ENCODE peak calls at places on chromosome 21, in nine cellular contexts. I is ovary; W is GM03348; Y is T-helper 9 cell; J is GM13976; U is stimulated activated CD4-positive, alpha-beta T cell treated with anti-CD3 and anti-CD28 coated beads, TNF-alpha, amount 100 ng/mL, for 24 hours; N is activated T-cell treated with anti-CD3 and anti-CD28 coated beads, Interleukin-2, amount 50 U/mL, for 24 hours; H is HEK293T; L is cardiac fibroblast. Q is an unnamed sample.
A peak's percentile ranks its signal among the peaks of the same experiment; 100 is the strongest.

GRCh38 chr21:45290948-45291612 is 3.4 kb upstream of the POFUT2 start:
- DNase-seq in H (no peak), L (peak; percentile 57), W (peak; percentile 41), Y (no peak), J (no peak), I (peak; percentile 71), N (no peak), U (no peak), Q (peak; percentile 26)

GRCh38 chr21:30337644-30338170 is at the start of gene KRTAP27-1:
- DNase-seq in H (no peak), W (no peak), U (no peak), J (no peak), L (no peak), I (no peak), Y (no peak), N (no peak), Q (no peak)

GRCh38 chr21:36463991-36464390 is 15.9 kb downstream of the CLDN14 start:
- DNase-seq in Y (no peak), L (no peak), W (no peak), J (no peak), H (no peak), N (no peak), I (no peak), U (no peak), Q (no peak)

GRCh38 chr21:44299085-44299457 is 782 bp upstream of the PFKL start:
- DNase-seq in W (no peak), H (no peak), U (no peak), Y (no peak), I (no peak), J (peak; percentile 71), N (no peak), L (peak; percentile 25), Q (no peak)

GRCh38 chr21:46250146-46250725 is 21.7 kb upstream of the LSS start:
- DNase-seq in U (no peak), I (no peak), J (no peak), N (no peak), Y (no peak), L (peak; percentile 16), W (no peak), H (no peak), Q (no peak)

GRCh38 chr21:45934071-45934470 is 47.5 kb upstream of the COL6A1 start:
- DNase-seq in J (no peak), U (no peak), H (no peak), N (no peak), Y (no peak), I (no peak), L (no peak), W (no peak), Q (no peak)

GRCh38 chr21:26840912-26841311 is 4.3 kb downstream of the ADAMTS1 start:
- DNase-seq in U (no peak), W (peak; percentile 47), N (no peak), Y (no peak), H (no peak), L (peak; percentile 82), J (no peak), I (peak; percentile 78), Q (no peak)

GRCh38 chr21:46425566-46425965 is 33.1 kb upstream of the DIP2A start:
- DNase-seq in J (no peak), N (peak; percentile 56), Y (peak; percentile 9), W (no peak), L (no peak), U (no peak), H (no peak), I (no peak), Q (no peak)

GRCh38 chr21:26444646-26445045 is 128.4 kb downstream of the CYYR1 start:
- DNase-seq in L (no peak), W (no peak), Y (no peak), H (no peak), I (no peak), U (no peak), J (no peak), N (no peak), Q (no peak)

GRCh38 chr21:28674807-28675206 is 317.9 kb downstream of the LTN1 start:
- DNase-seq in J (no peak), Y (no peak), U (no peak), H (no peak), L (peak; percentile 9), W (no peak), I (no peak), N (no peak), Q (no peak)

GRCh38 chr21:45003331-45004058 is 63.7 kb downstream of the SLX9 start:
- DNase-seq in I (peak; percentile 10), J (no peak), Y (no peak), H (no peak), N (no peak), W (peak; percentile 38), L (no peak), U (no peak), Q (no peak)

GRCh38 chr21:35475006-35475405 is 425.9 kb upstream of the RUNX1 start:
- DNase-seq in Y (no peak), J (no peak), L (peak; percentile 60), N (no peak), I (no peak), U (no peak), H (no peak), W (peak; percentile 23), Q (no peak)

GRCh38 chr21:42403611-42404231 is at the start of gene UBASH3A:
- DNase-seq in J (no peak), L (no peak), W (no peak), I (no peak), U (no peak), Y (peak; percentile 34), H (no peak), N (peak; percentile 73), Q (no peak)

GRCh38 chr21:36747815-36748381 is 49.0 kb downstream of the SIM2 start:
- DNase-seq in N (peak; percentile 65), J (peak; percentile 80), L (peak; percentile 33), U (no peak), I (no peak), W (peak; percentile 91), H (no peak), Y (no peak), Q (peak; percentile 73)

GRCh38 chr21:38938343-38938742 is 132.6 kb downstream of the ETS2 start:
- DNase-seq in J (no peak), Y (no peak), W (peak; percentile 27), H (no peak), L (peak; percentile 52), I (no peak), N (no peak), U (no peak), Q (no peak)

GRCh38 chr21:46557469-46557868 is 47.4 kb downstream of the S100B start:
- DNase-seq in N (peak; percentile 26), H (no peak), W (no peak), J (no peak), Y (no peak), I (no peak), L (no peak), U (no peak), Q (no peak)

GRCh38 chr21:40049031-40049958 is 182.1 kb downstream of the PCP4 start:
- DNase-seq in N (no peak), I (no peak), J (no peak), H (no peak), L (no peak), U (no peak), Y (no peak), W (no peak), Q (no peak)

Q was measured in testis.